ENCODE peak calls at places on chromosome 17, in six cellular contexts. W is HT-29, X is ureter, C is neural crest cell, H is GM10248, I is midbrain. U is an unnamed sample.

GRCh38 chr17:45160505-45161287 is 979 bp upstream of the HEXIM2 start:
- DNase-seq in I (peak; percentile 67), H (no peak), X (peak; percentile 73), C (peak; percentile 54), W (peak; percentile 64), U (no peak)

GRCh38 chr17:76558210-76559095 is 18.6 kb downstream of the PRCD start:
- DNase-seq in C (no peak), W (peak; percentile 61), X (no peak), H (no peak), I (peak; percentile 49), U (no peak)

GRCh38 chr17:71472809-71473789 is 647.7 kb upstream of the SOX9 start:
- DNase-seq in C (peak; percentile 12), H (peak; percentile 22), X (no peak), W (peak; percentile 57), I (peak; percentile 42), U (peak; percentile 27)

GRCh38 chr17:4247981-4248388 is 15.8 kb downstream of the ANKFY1 start:
- DNase-seq in W (peak; percentile 57), X (no peak), C (no peak), H (no peak), I (no peak), U (no peak)

GRCh38 chr17:31739300-31739699 is 119.7 kb downstream of the COPRS start:
- DNase-seq in I (no peak), H (no peak), W (no peak), X (no peak), C (no peak), U (no peak)

GRCh38 chr17:17768415-17769088 is 68.2 kb downstream of the SREBF1 start:
- DNase-seq in C (no peak), H (no peak), I (no peak), W (no peak), X (no peak), U (no peak)

GRCh38 chr17:9021158-9021984 is at the start of gene NTN1:
- DNase-seq in C (peak; percentile 51), X (no peak), I (peak; percentile 40), H (peak; percentile 87), W (no peak), U (no peak)

GRCh38 chr17:4604111-4604644 is 19.8 kb downstream of the SMTNL2 start:
- DNase-seq in H (no peak), C (no peak), I (no peak), W (no peak), X (no peak), U (no peak)

GRCh38 chr17:15776871-15777270 is 44.8 kb downstream of the TBC1D26 start:
- DNase-seq in H (no peak), W (no peak), X (no peak), C (no peak), I (no peak), U (no peak)

GRCh38 chr17:2710075-2710803 is 1.3 kb downstream of the CLUH start:
- DNase-seq in X (no peak), C (no peak), H (no peak), I (no peak), W (no peak), U (no peak)

U was measured in hepatic stellate cell.